ENCODE peak calls at places on chromosomes 3 and 15, in five cellular contexts. B is PC-9, F is adipocyte, P is psoas muscle, A is SJSA1. U is an unnamed sample.

GRCh38 chr15:90062023-90062728 is 40.1 kb downstream of the IDH2 start:
- DNase-seq in P (no peak), B (no peak), A (no peak), F (no peak), U (peak; percentile 72)

GRCh38 chr15:94033014-94033682 is 198.2 kb upstream of the MCTP2 start:
- DNase-seq in B (no peak), F (no peak), P (no peak), A (no peak), U (no peak)

GRCh38 chr3:172074578-172074977 is 35.2 kb downstream of the FNDC3B start:
- DNase-seq in A (no peak), B (no peak), P (peak; percentile 64), F (peak; percentile 54), U (no peak)

GRCh38 chr3:11546657-11547302 is 96.9 kb downstream of the VGLL4 start:
- DNase-seq in F (no peak), P (no peak), B (no peak), A (no peak), U (no peak)

GRCh38 chr3:104879919-104880318 is 486.8 kb upstream of the ALCAM start:
- DNase-seq in B (no peak), P (no peak), F (no peak), A (no peak), U (no peak)

GRCh38 chr3:184334470-184335158 is 2.8 kb upstream of the FAM131A start:
- DNase-seq in P (peak; percentile 74), F (peak; percentile 44), A (peak; percentile 83), B (peak; percentile 95), U (no peak)

GRCh38 chr3:58234516-58234931 is 3.1 kb upstream of the ABHD6 start:
- DNase-seq in A (no peak), B (no peak), P (no peak), F (peak; percentile 60), U (no peak)

GRCh38 chr3:160677459-160677901 is 520 bp downstream of the ARL14 start:
- DNase-seq in B (peak; percentile 66), A (no peak), P (no peak), F (peak; percentile 50), U (no peak)

GRCh38 chr15:65033659-65034269 is 4.3 kb upstream of the MTFMT start:
- DNase-seq in B (no peak), P (no peak), F (peak; percentile 72), A (no peak), U (no peak)

GRCh38 chr3:15433531-15433930 is 6.1 kb downstream of the EAF1 start:
- DNase-seq in B (no peak), F (no peak), A (no peak), P (no peak), U (no peak)

GRCh38 chr3:15431256-15431837 is 3.9 kb downstream of the EAF1 start:
- DNase-seq in A (no peak), B (no peak), P (no peak), F (no peak), U (no peak)

GRCh38 chr3:15436246-15436645 is 8.8 kb downstream of the EAF1 start:
- DNase-seq in P (no peak), F (no peak), B (no peak), A (no peak), U (no peak)

GRCh38 chr3:15430624-15431023 is 3.2 kb downstream of the EAF1 start:
- DNase-seq in P (no peak), A (no peak), B (no peak), F (no peak), U (no peak)

GRCh38 chr3:15434756-15435155 is 7.4 kb downstream of the EAF1 start:
- DNase-seq in A (no peak), F (no peak), P (no peak), B (no peak), U (no peak)
- H3K36me3 ChIP-seq in A (peaks cover 76% of the 10 kb centered on the region), F (peaks cover 80% of the 10 kb centered on the region), P (peaks cover 98% of the 10 kb centered on the region), B (peaks cover 49% of the 10 kb centered on the region), U (peaks cover 22% of the 10 kb centered on the region)

DNA sequence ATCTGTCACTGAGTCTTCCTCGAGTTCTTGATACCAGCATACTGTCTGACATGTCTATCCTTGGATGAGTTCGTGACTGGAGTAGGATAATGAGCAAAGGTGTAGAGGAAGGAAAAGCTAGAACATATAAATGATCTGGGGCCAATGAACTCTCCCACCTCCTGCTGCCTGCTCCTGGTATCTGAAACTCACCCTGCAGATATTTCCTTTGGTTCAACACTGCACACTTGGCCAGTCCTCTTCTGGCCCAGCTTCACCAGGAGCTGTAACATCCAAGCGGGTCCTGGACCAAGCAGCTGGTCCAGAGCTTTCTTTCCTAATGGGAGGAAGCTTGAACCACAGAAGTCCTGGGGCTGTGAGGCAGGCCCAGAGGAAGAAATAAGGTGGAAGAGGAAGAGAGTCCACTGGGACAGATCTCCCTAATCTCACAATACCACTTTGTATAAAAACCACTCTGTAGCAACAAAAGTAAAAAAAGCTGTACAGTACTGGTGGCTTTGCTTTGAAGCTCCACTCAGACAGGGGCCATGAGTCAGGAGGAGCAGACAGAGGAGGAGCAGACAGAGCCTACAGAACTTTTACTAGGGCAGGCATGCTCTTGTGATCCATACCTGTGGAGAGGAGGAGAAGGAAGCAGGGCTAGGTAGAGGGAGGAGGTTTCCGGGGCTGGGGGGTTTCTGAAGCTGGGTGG is 166.8 kb downstream of the ABHD5 start:
- DNase-seq in A (no peak), P (no peak), B (no peak), F (peak; percentile 25), U (no peak)
- H3K27me3 ChIP-seq in A (no peaks in the 10 kb centered on the region), P (no peaks in the 10 kb centered on the region), B (no peaks in the 10 kb centered on the region), F (peaks cover 3% of the 10 kb centered on the region), U (no peaks in the 10 kb centered on the region)

GRCh38 chr3:147394168-147394941 is 12.0 kb downstream of the ZIC4 start:
- DNase-seq in A (no peak), F (no peak), P (no peak), B (no peak), U (no peak)

GRCh38 chr3:147391726-147392082 is 14.6 kb downstream of the ZIC4 start:
- DNase-seq in A (no peak), B (no peak), P (no peak), F (no peak), U (no peak)

GRCh38 chr3:147390589-147391569 is 15.5 kb downstream of the ZIC4 start:
- DNase-seq in A (no peak), F (no peak), P (no peak), B (no peak), U (no peak)

GRCh38 chr3:147393261-147393964 is 12.9 kb downstream of the ZIC4 start:
- DNase-seq in B (no peak), F (no peak), A (no peak), P (peak; percentile 76), U (no peak)

GRCh38 chr3:147392083-147392916 is 14.0 kb downstream of the ZIC4 start:
- DNase-seq in A (peak; percentile 74), P (peak; percentile 86), B (no peak), F (peak; percentile 23), U (no peak)
- H3K4me3 ChIP-seq in A (peak overlapping the region; percentile 52), P (peak overlapping the region; percentile 74), B (no peak overlapping the region), F (peak overlapping the region; percentile 67), U (peak overlapping the region; percentile 19)

DNA sequence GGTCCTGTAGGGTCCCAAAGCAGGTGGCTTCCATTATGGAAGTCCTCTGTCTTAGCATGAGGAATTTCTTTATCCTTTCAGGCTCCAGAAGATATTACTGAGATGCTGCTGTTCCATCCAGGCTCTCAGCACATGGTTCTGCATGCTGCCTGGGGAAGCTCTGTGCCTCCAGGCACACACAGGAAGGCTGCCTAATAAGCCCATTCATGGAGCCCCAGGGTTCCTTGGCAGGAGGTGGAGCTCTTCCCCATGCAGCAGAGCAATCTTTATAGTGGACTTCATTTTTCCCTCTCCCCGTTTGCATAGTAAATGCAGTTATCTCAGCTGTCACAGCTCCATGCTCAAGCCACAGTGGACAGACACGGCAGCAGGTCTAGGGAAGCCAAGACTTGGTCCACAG is 57.6 kb downstream of the BOC start:
- DNase-seq in B (no peak), F (no peak), P (no peak), A (no peak), U (no peak)
- H3K36me3 ChIP-seq in B (no peaks in the 10 kb centered on the region), F (peaks cover 58% of the 10 kb centered on the region), P (no peaks in the 10 kb centered on the region), A (no peaks in the 10 kb centered on the region), U (no peaks in the 10 kb centered on the region)

GRCh38 chr15:29570931-29571727 is 251.1 kb downstream of the TJP1 start:
- DNase-seq in P (no peak), B (no peak), F (peak; percentile 25), A (no peak), U (peak; percentile 33)
- H3K27me3 ChIP-seq in P (peaks cover 12% of the 10 kb centered on the region), B (no peaks in the 10 kb centered on the region), F (peaks cover 69% of the 10 kb centered on the region), A (peaks cover 67% of the 10 kb centered on the region), U (peaks cover 6% of the 10 kb centered on the region)

GRCh38 chr15:34757262-34757661 is 2.5 kb upstream of the GJD2 start:
- DNase-seq in F (no peak), A (no peak), P (no peak), B (no peak), U (no peak)

GRCh38 chr15:34753236-34753894 is 1.4 kb downstream of the GJD2 start:
- DNase-seq in B (no peak), F (peak; percentile 69), A (peak; percentile 63), P (no peak), U (no peak)

GRCh38 chr15:34755419-34755773 is 598 bp upstream of the GJD2 start:
- DNase-seq in P (no peak), B (no peak), A (no peak), F (no peak), U (no peak)

GRCh38 chr15:34754171-34754580 is 622 bp downstream of the GJD2 start:
- DNase-seq in B (no peak), P (no peak), F (no peak), A (no peak), U (no peak)

DNA sequence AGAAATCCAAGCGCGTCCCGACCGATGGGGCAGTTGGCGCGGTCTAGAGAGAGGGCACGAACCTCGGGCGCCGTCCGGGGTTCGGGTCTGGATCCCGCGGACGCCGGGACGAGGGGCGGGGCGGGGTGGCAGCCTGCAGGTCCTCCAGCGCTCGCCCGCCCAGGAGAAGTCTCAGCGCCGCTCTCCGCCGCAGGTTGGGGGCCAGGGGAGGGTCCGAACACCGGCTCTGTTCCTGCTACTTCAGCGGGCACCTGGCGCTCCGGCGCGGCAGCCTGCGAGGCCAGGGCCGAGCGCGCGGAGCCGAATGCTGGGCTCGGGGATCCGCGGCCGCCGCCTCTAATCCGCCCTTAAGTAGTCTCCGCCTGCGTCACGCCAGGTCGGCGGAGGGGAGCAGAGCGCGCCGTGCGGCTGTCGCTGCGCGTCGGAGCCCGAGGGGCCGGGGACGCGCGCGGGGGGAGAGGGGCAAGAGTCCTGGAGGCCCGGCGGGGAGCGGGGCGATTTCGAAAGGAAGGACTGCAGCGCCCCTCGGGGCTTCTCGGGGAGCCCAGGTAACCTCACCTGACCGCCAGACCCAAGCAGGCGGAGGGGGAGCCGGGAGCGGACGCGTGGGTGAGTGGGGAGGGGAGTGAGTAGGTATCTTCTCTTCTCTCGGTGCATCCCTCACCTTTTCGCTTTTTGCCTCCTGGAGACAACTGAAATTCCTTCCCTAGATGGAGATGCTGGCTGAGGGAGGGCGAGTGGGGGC is at the start of gene GJD2:
- DNase-seq in B (no peak), A (no peak), F (no peak), P (no peak), U (peak; percentile 13)
- H3K4me3 ChIP-seq in B (no peak within 1 kb of the TSS), A (peak within 1 kb of the TSS; percentile 17), F (no peak within 1 kb of the TSS), P (peak within 1 kb of the TSS; percentile 55), U (peak within 1 kb of the TSS; percentile 66)

DNA sequence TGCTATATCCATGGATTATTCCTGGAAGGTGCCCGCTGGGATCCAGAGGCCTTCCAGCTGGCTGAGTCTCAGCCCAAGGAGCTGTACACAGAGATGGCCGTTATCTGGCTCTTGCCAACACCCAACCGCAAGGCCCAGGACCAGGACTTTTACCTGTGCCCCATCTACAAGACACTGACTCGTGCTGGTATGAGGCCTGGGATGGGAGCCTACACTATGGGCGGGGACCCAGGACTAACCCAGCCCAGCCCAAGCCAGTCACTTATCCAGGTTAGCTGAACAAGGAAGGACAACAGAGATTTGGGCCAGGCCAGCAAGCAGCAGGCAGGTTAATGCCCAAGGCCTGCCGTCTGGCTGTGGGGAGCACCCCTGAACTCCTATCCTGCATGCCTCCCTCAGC is 45.3 kb downstream of the SEMA3G start:
- DNase-seq in F (no peak), P (peak; percentile 26), B (no peak), A (no peak), U (no peak)
- H3K36me3 ChIP-seq in F (peaks cover 45% of the 10 kb centered on the region), P (peaks cover 45% of the 10 kb centered on the region), B (no peaks in the 10 kb centered on the region), A (peaks cover 44% of the 10 kb centered on the region), U (peaks cover 30% of the 10 kb centered on the region)